ENCODE peak calls at places on chromosome X, in ten cellular contexts. One of them, this sample, is unnamed.

GRCh38 chrX:54758114-54759055 is 39.7 kb downstream of the ITIH6 start:
- DNase-seq in fibroblast of the conjunctiva: no peak
- DNase-seq in ureter: no peak
- DNase-seq in heart right ventricle: no peak
- DNase-seq in aorta: no peak
- DNase-seq in smooth muscle cell of the brain vasculature: no peak
- DNase-seq in effector CD8-positive, alpha-beta T cell: no peak
- DNase-seq in GM13977: no peak
- DNase-seq in stimulated activated CD4-positive, alpha-beta T cell treated with anti-CD3 and anti-CD28 coated beads, Interleukin-2, amount 100 ng/mL, for 48 hours: no peak
- DNase-seq in cardiac muscle cell: no peak
- DNase-seq in this sample: no peak

GRCh38 chrX:11462648-11463047 is 169.4 kb downstream of the AMELX start:
- DNase-seq in fibroblast of the conjunctiva: no peak
- DNase-seq in ureter: no peak
- DNase-seq in heart right ventricle: no peak
- DNase-seq in aorta: no peak
- DNase-seq in smooth muscle cell of the brain vasculature: no peak
- DNase-seq in effector CD8-positive, alpha-beta T cell: no peak
- DNase-seq in GM13977: no peak
- DNase-seq in stimulated activated CD4-positive, alpha-beta T cell treated with anti-CD3 and anti-CD28 coated beads, Interleukin-2, amount 100 ng/mL, for 48 hours: no peak
- DNase-seq in cardiac muscle cell: no peak
- DNase-seq in this sample: no peak

GRCh38 chrX:45771114-45771513 is 570.4 kb upstream of the DIPK2B start:
- DNase-seq in fibroblast of the conjunctiva: peak
- DNase-seq in ureter: no peak
- DNase-seq in heart right ventricle: peak
- DNase-seq in aorta: no peak
- DNase-seq in smooth muscle cell of the brain vasculature: no peak
- DNase-seq in effector CD8-positive, alpha-beta T cell: no peak
- DNase-seq in GM13977: no peak
- DNase-seq in stimulated activated CD4-positive, alpha-beta T cell treated with anti-CD3 and anti-CD28 coated beads, Interleukin-2, amount 100 ng/mL, for 48 hours: no peak
- DNase-seq in cardiac muscle cell: peak
- DNase-seq in this sample: peak

GRCh38 chrX:76148753-76149152 is 24.1 kb upstream of the PBDC1 start:
- DNase-seq in fibroblast of the conjunctiva: peak
- DNase-seq in ureter: peak
- DNase-seq in heart right ventricle: peak
- DNase-seq in aorta: no peak
- DNase-seq in smooth muscle cell of the brain vasculature: no peak
- DNase-seq in effector CD8-positive, alpha-beta T cell: peak
- DNase-seq in GM13977: no peak
- DNase-seq in stimulated activated CD4-positive, alpha-beta T cell treated with anti-CD3 and anti-CD28 coated beads, Interleukin-2, amount 100 ng/mL, for 48 hours: no peak
- DNase-seq in cardiac muscle cell: peak
- DNase-seq in this sample: no peak

GRCh38 chrX:149979126-149979644 is 40.9 kb upstream of the EOLA2 start:
- DNase-seq in fibroblast of the conjunctiva: no peak
- DNase-seq in ureter: no peak
- DNase-seq in heart right ventricle: no peak
- DNase-seq in aorta: no peak
- DNase-seq in smooth muscle cell of the brain vasculature: no peak
- DNase-seq in effector CD8-positive, alpha-beta T cell: no peak
- DNase-seq in GM13977: no peak
- DNase-seq in stimulated activated CD4-positive, alpha-beta T cell treated with anti-CD3 and anti-CD28 coated beads, Interleukin-2, amount 100 ng/mL, for 48 hours: no peak
- DNase-seq in cardiac muscle cell: no peak
- DNase-seq in this sample: no peak

GRCh38 chrX:10077425-10078188 is 79.2 kb upstream of the CLCN4 start:
- DNase-seq in fibroblast of the conjunctiva: no peak
- DNase-seq in ureter: no peak
- DNase-seq in heart right ventricle: no peak
- DNase-seq in aorta: no peak
- DNase-seq in smooth muscle cell of the brain vasculature: no peak
- DNase-seq in effector CD8-positive, alpha-beta T cell: no peak
- DNase-seq in GM13977: no peak
- DNase-seq in stimulated activated CD4-positive, alpha-beta T cell treated with anti-CD3 and anti-CD28 coated beads, Interleukin-2, amount 100 ng/mL, for 48 hours: no peak
- DNase-seq in cardiac muscle cell: no peak
- DNase-seq in this sample: no peak

GRCh38 chrX:46865281-46865680 is 28.4 kb downstream of the RP2 start:
- DNase-seq in fibroblast of the conjunctiva: no peak
- DNase-seq in ureter: no peak
- DNase-seq in heart right ventricle: no peak
- DNase-seq in aorta: no peak
- DNase-seq in smooth muscle cell of the brain vasculature: no peak
- DNase-seq in effector CD8-positive, alpha-beta T cell: no peak
- DNase-seq in GM13977: no peak
- DNase-seq in stimulated activated CD4-positive, alpha-beta T cell treated with anti-CD3 and anti-CD28 coated beads, Interleukin-2, amount 100 ng/mL, for 48 hours: no peak
- DNase-seq in cardiac muscle cell: peak
- DNase-seq in this sample: peak

GRCh38 chrX:41178201-41178600 is 93.0 kb downstream of the USP9X start:
- DNase-seq in fibroblast of the conjunctiva: no peak
- DNase-seq in ureter: no peak
- DNase-seq in heart right ventricle: no peak
- DNase-seq in aorta: no peak
- DNase-seq in smooth muscle cell of the brain vasculature: no peak
- DNase-seq in effector CD8-positive, alpha-beta T cell: no peak
- DNase-seq in GM13977: no peak
- DNase-seq in stimulated activated CD4-positive, alpha-beta T cell treated with anti-CD3 and anti-CD28 coated beads, Interleukin-2, amount 100 ng/mL, for 48 hours: no peak
- DNase-seq in cardiac muscle cell: no peak
- DNase-seq in this sample: no peak

GRCh38 chrX:110509778-110510510 is 151.3 kb downstream of the RTL9 start:
- DNase-seq in fibroblast of the conjunctiva: no peak
- DNase-seq in ureter: no peak
- DNase-seq in heart right ventricle: no peak
- DNase-seq in aorta: no peak
- DNase-seq in smooth muscle cell of the brain vasculature: no peak
- DNase-seq in effector CD8-positive, alpha-beta T cell: no peak
- DNase-seq in GM13977: no peak
- DNase-seq in stimulated activated CD4-positive, alpha-beta T cell treated with anti-CD3 and anti-CD28 coated beads, Interleukin-2, amount 100 ng/mL, for 48 hours: no peak
- DNase-seq in cardiac muscle cell: peak
- DNase-seq in this sample: no peak

GRCh38 chrX:70049925-70050324 is at the start of gene AWAT2:
- DNase-seq in fibroblast of the conjunctiva: no peak
- DNase-seq in ureter: no peak
- DNase-seq in heart right ventricle: no peak
- DNase-seq in aorta: no peak
- DNase-seq in smooth muscle cell of the brain vasculature: no peak
- DNase-seq in effector CD8-positive, alpha-beta T cell: no peak
- DNase-seq in GM13977: no peak
- DNase-seq in stimulated activated CD4-positive, alpha-beta T cell treated with anti-CD3 and anti-CD28 coated beads, Interleukin-2, amount 100 ng/mL, for 48 hours: no peak
- DNase-seq in cardiac muscle cell: peak
- DNase-seq in this sample: no peak

GRCh38 chrX:70264784-70265183 is 3.4 kb upstream of the ARR3 start:
- DNase-seq in fibroblast of the conjunctiva: no peak
- DNase-seq in ureter: no peak
- DNase-seq in heart right ventricle: no peak
- DNase-seq in aorta: no peak
- DNase-seq in smooth muscle cell of the brain vasculature: no peak
- DNase-seq in effector CD8-positive, alpha-beta T cell: no peak
- DNase-seq in GM13977: no peak
- DNase-seq in stimulated activated CD4-positive, alpha-beta T cell treated with anti-CD3 and anti-CD28 coated beads, Interleukin-2, amount 100 ng/mL, for 48 hours: no peak
- DNase-seq in cardiac muscle cell: peak
- DNase-seq in this sample: no peak

GRCh38 chrX:112738347-112739033 is 58.8 kb upstream of the LHFPL1 start:
- DNase-seq in fibroblast of the conjunctiva: no peak
- DNase-seq in ureter: no peak
- DNase-seq in heart right ventricle: no peak
- DNase-seq in aorta: no peak
- DNase-seq in smooth muscle cell of the brain vasculature: no peak
- DNase-seq in effector CD8-positive, alpha-beta T cell: no peak
- DNase-seq in GM13977: no peak
- DNase-seq in stimulated activated CD4-positive, alpha-beta T cell treated with anti-CD3 and anti-CD28 coated beads, Interleukin-2, amount 100 ng/mL, for 48 hours: peak
- DNase-seq in cardiac muscle cell: no peak
- DNase-seq in this sample: no peak

GRCh38 chrX:67717571-67717970 is 173.8 kb downstream of the AR start:
- DNase-seq in fibroblast of the conjunctiva: no peak
- DNase-seq in ureter: no peak
- DNase-seq in heart right ventricle: no peak
- DNase-seq in aorta: no peak
- DNase-seq in smooth muscle cell of the brain vasculature: no peak
- DNase-seq in effector CD8-positive, alpha-beta T cell: no peak
- DNase-seq in GM13977: no peak
- DNase-seq in stimulated activated CD4-positive, alpha-beta T cell treated with anti-CD3 and anti-CD28 coated beads, Interleukin-2, amount 100 ng/mL, for 48 hours: no peak
- DNase-seq in cardiac muscle cell: no peak
- DNase-seq in this sample: no peak

GRCh38 chrX:7270018-7270417 is 122.1 kb upstream of the PUDP start:
- DNase-seq in fibroblast of the conjunctiva: no peak
- DNase-seq in ureter: no peak
- DNase-seq in heart right ventricle: no peak
- DNase-seq in aorta: no peak
- DNase-seq in smooth muscle cell of the brain vasculature: no peak
- DNase-seq in effector CD8-positive, alpha-beta T cell: no peak
- DNase-seq in GM13977: no peak
- DNase-seq in stimulated activated CD4-positive, alpha-beta T cell treated with anti-CD3 and anti-CD28 coated beads, Interleukin-2, amount 100 ng/mL, for 48 hours: no peak
- DNase-seq in cardiac muscle cell: no peak
- DNase-seq in this sample: no peak

GRCh38 chrX:150365051-150365952 is 2.2 kb downstream of the MAMLD1 start:
- DNase-seq in fibroblast of the conjunctiva: peak
- DNase-seq in ureter: peak
- DNase-seq in heart right ventricle: peak
- DNase-seq in aorta: peak
- DNase-seq in smooth muscle cell of the brain vasculature: no peak
- DNase-seq in effector CD8-positive, alpha-beta T cell: peak
- DNase-seq in GM13977: no peak
- DNase-seq in stimulated activated CD4-positive, alpha-beta T cell treated with anti-CD3 and anti-CD28 coated beads, Interleukin-2, amount 100 ng/mL, for 48 hours: peak
- DNase-seq in cardiac muscle cell: peak
- DNase-seq in this sample: no peak

GRCh38 chrX:23952984-23953907 is 45.4 kb downstream of the CXorf58 start:
- DNase-seq in fibroblast of the conjunctiva: no peak
- DNase-seq in ureter: no peak
- DNase-seq in heart right ventricle: no peak
- DNase-seq in aorta: no peak
- DNase-seq in smooth muscle cell of the brain vasculature: no peak
- DNase-seq in effector CD8-positive, alpha-beta T cell: no peak
- DNase-seq in GM13977: peak
- DNase-seq in stimulated activated CD4-positive, alpha-beta T cell treated with anti-CD3 and anti-CD28 coated beads, Interleukin-2, amount 100 ng/mL, for 48 hours: peak
- DNase-seq in cardiac muscle cell: no peak
- DNase-seq in this sample: no peak

GRCh38 chrX:153643431-153644351 is 3.3 kb upstream of the DUSP9 start:
- DNase-seq in fibroblast of the conjunctiva: no peak
- DNase-seq in ureter: peak
- DNase-seq in heart right ventricle: no peak
- DNase-seq in aorta: peak
- DNase-seq in smooth muscle cell of the brain vasculature: no peak
- DNase-seq in effector CD8-positive, alpha-beta T cell: no peak
- DNase-seq in GM13977: no peak
- DNase-seq in stimulated activated CD4-positive, alpha-beta T cell treated with anti-CD3 and anti-CD28 coated beads, Interleukin-2, amount 100 ng/mL, for 48 hours: no peak
- DNase-seq in cardiac muscle cell: no peak
- DNase-seq in this sample: no peak

GRCh38 chrX:110987292-110987691 is 108.7 kb upstream of the PAK3 start:
- DNase-seq in fibroblast of the conjunctiva: no peak
- DNase-seq in ureter: no peak
- DNase-seq in heart right ventricle: no peak
- DNase-seq in aorta: no peak
- DNase-seq in smooth muscle cell of the brain vasculature: no peak
- DNase-seq in effector CD8-positive, alpha-beta T cell: no peak
- DNase-seq in GM13977: no peak
- DNase-seq in stimulated activated CD4-positive, alpha-beta T cell treated with anti-CD3 and anti-CD28 coated beads, Interleukin-2, amount 100 ng/mL, for 48 hours: no peak
- DNase-seq in cardiac muscle cell: peak
- DNase-seq in this sample: no peak

GRCh38 chrX:123990602-123991001 is 29.1 kb downstream of the STAG2 start:
- DNase-seq in fibroblast of the conjunctiva: no peak
- DNase-seq in ureter: no peak
- DNase-seq in heart right ventricle: no peak
- DNase-seq in aorta: no peak
- DNase-seq in smooth muscle cell of the brain vasculature: no peak
- DNase-seq in effector CD8-positive, alpha-beta T cell: no peak
- DNase-seq in GM13977: no peak
- DNase-seq in stimulated activated CD4-positive, alpha-beta T cell treated with anti-CD3 and anti-CD28 coated beads, Interleukin-2, amount 100 ng/mL, for 48 hours: no peak
- DNase-seq in cardiac muscle cell: peak
- DNase-seq in this sample: no peak

GRCh38 chrX:103878466-103879151 is 46.6 kb upstream of the RAB9B start:
- DNase-seq in fibroblast of the conjunctiva: peak
- DNase-seq in ureter: no peak
- DNase-seq in heart right ventricle: peak
- DNase-seq in aorta: no peak
- DNase-seq in smooth muscle cell of the brain vasculature: no peak
- DNase-seq in effector CD8-positive, alpha-beta T cell: no peak
- DNase-seq in GM13977: no peak
- DNase-seq in stimulated activated CD4-positive, alpha-beta T cell treated with anti-CD3 and anti-CD28 coated beads, Interleukin-2, amount 100 ng/mL, for 48 hours: no peak
- DNase-seq in cardiac muscle cell: peak
- DNase-seq in this sample: peak

GRCh38 chrX:38868941-38869378 is 67.7 kb downstream of the MID1IP1 start:
- DNase-seq in fibroblast of the conjunctiva: peak
- DNase-seq in ureter: no peak
- DNase-seq in heart right ventricle: no peak
- DNase-seq in aorta: no peak
- DNase-seq in smooth muscle cell of the brain vasculature: no peak
- DNase-seq in effector CD8-positive, alpha-beta T cell: no peak
- DNase-seq in GM13977: no peak
- DNase-seq in stimulated activated CD4-positive, alpha-beta T cell treated with anti-CD3 and anti-CD28 coated beads, Interleukin-2, amount 100 ng/mL, for 48 hours: no peak
- DNase-seq in cardiac muscle cell: peak
- DNase-seq in this sample: no peak

GRCh38 chrX:7264399-7264798 is 116.4 kb upstream of the PUDP start:
- DNase-seq in fibroblast of the conjunctiva: no peak
- DNase-seq in ureter: no peak
- DNase-seq in heart right ventricle: no peak
- DNase-seq in aorta: no peak
- DNase-seq in smooth muscle cell of the brain vasculature: no peak
- DNase-seq in effector CD8-positive, alpha-beta T cell: no peak
- DNase-seq in GM13977: peak
- DNase-seq in stimulated activated CD4-positive, alpha-beta T cell treated with anti-CD3 and anti-CD28 coated beads, Interleukin-2, amount 100 ng/mL, for 48 hours: no peak
- DNase-seq in cardiac muscle cell: no peak
- DNase-seq in this sample: no peak

GRCh38 chrX:70755850-70756249 is 152.7 kb downstream of the TEX11 start:
- DNase-seq in fibroblast of the conjunctiva: no peak
- DNase-seq in ureter: no peak
- DNase-seq in heart right ventricle: no peak
- DNase-seq in aorta: no peak
- DNase-seq in smooth muscle cell of the brain vasculature: no peak
- DNase-seq in effector CD8-positive, alpha-beta T cell: no peak
- DNase-seq in GM13977: no peak
- DNase-seq in stimulated activated CD4-positive, alpha-beta T cell treated with anti-CD3 and anti-CD28 coated beads, Interleukin-2, amount 100 ng/mL, for 48 hours: peak
- DNase-seq in cardiac muscle cell: no peak
- DNase-seq in this sample: no peak

GRCh38 chrX:73447311-73447794 is 500 bp downstream of the CDX4 start:
- DNase-seq in fibroblast of the conjunctiva: no peak
- DNase-seq in ureter: no peak
- DNase-seq in heart right ventricle: no peak
- DNase-seq in aorta: peak
- DNase-seq in smooth muscle cell of the brain vasculature: no peak
- DNase-seq in effector CD8-positive, alpha-beta T cell: no peak
- DNase-seq in GM13977: no peak
- DNase-seq in stimulated activated CD4-positive, alpha-beta T cell treated with anti-CD3 and anti-CD28 coated beads, Interleukin-2, amount 100 ng/mL, for 48 hours: no peak
- DNase-seq in cardiac muscle cell: no peak
- DNase-seq in this sample: no peak

GRCh38 chrX:10591363-10592036 is 28.9 kb downstream of the MID1 start:
- DNase-seq in fibroblast of the conjunctiva: no peak
- DNase-seq in ureter: no peak
- DNase-seq in heart right ventricle: no peak
- DNase-seq in aorta: no peak
- DNase-seq in smooth muscle cell of the brain vasculature: no peak
- DNase-seq in effector CD8-positive, alpha-beta T cell: no peak
- DNase-seq in GM13977: no peak
- DNase-seq in stimulated activated CD4-positive, alpha-beta T cell treated with anti-CD3 and anti-CD28 coated beads, Interleukin-2, amount 100 ng/mL, for 48 hours: no peak
- DNase-seq in cardiac muscle cell: no peak
- DNase-seq in this sample: no peak

GRCh38 chrX:40166582-40166981 is 68.8 kb upstream of the BCOR start:
- DNase-seq in fibroblast of the conjunctiva: peak
- DNase-seq in ureter: no peak
- DNase-seq in heart right ventricle: no peak
- DNase-seq in aorta: no peak
- DNase-seq in smooth muscle cell of the brain vasculature: no peak
- DNase-seq in effector CD8-positive, alpha-beta T cell: no peak
- DNase-seq in GM13977: no peak
- DNase-seq in stimulated activated CD4-positive, alpha-beta T cell treated with anti-CD3 and anti-CD28 coated beads, Interleukin-2, amount 100 ng/mL, for 48 hours: no peak
- DNase-seq in cardiac muscle cell: no peak
- DNase-seq in this sample: no peak

GRCh38 chrX:18698762-18699650 is 8.4 kb upstream of the PPEF1 start:
- DNase-seq in fibroblast of the conjunctiva: no peak
- DNase-seq in ureter: no peak
- DNase-seq in heart right ventricle: no peak
- DNase-seq in aorta: no peak
- DNase-seq in smooth muscle cell of the brain vasculature: no peak
- DNase-seq in effector CD8-positive, alpha-beta T cell: no peak
- DNase-seq in GM13977: no peak
- DNase-seq in stimulated activated CD4-positive, alpha-beta T cell treated with anti-CD3 and anti-CD28 coated beads, Interleukin-2, amount 100 ng/mL, for 48 hours: no peak
- DNase-seq in cardiac muscle cell: no peak
- DNase-seq in this sample: no peak

GRCh38 chrX:32448320-32448719 is 763.0 kb downstream of the DMD start:
- DNase-seq in fibroblast of the conjunctiva: no peak
- DNase-seq in ureter: no peak
- DNase-seq in heart right ventricle: no peak
- DNase-seq in aorta: no peak
- DNase-seq in smooth muscle cell of the brain vasculature: no peak
- DNase-seq in effector CD8-positive, alpha-beta T cell: no peak
- DNase-seq in GM13977: peak
- DNase-seq in stimulated activated CD4-positive, alpha-beta T cell treated with anti-CD3 and anti-CD28 coated beads, Interleukin-2, amount 100 ng/mL, for 48 hours: no peak
- DNase-seq in cardiac muscle cell: peak
- DNase-seq in this sample: no peak